ENCODE peak calls at places on chromosomes 12 and 14, in seven cellular contexts. R is tibial nerve, Z is spleen, F is lower leg skin, I is suprapubic skin, D is ovary, J is prostate gland. U is an unnamed sample.

GRCh38 chr12:1611775-1612174 is 17.3 kb upstream of the WNT5B start:
- DNase-seq in I (no peak), F (no peak), J (no peak), Z (no peak), D (no peak), R (no peak), U (no peak)

GRCh38 chr14:31229638-31230229 is 22.1 kb upstream of the HECTD1 start:
- DNase-seq in D (peak; percentile 52), R (peak; percentile 60), I (peak; percentile 86), J (peak; percentile 89), F (peak; percentile 88), Z (no peak), U (peak; percentile 96)

GRCh38 chr12:116497051-116497529 is 62.1 kb upstream of the MAP1LC3B2 start:
- DNase-seq in R (no peak), I (peak; percentile 70), D (no peak), F (peak; percentile 88), J (peak; percentile 48), Z (no peak), U (no peak)

GRCh38 chr14:65095633-65096205 is 6.6 kb downstream of the MAX start:
- DNase-seq in D (peak; percentile 60), F (no peak), I (no peak), R (peak; percentile 45), J (peak; percentile 88), Z (no peak), U (peak; percentile 48)

GRCh38 chr14:67483599-67484270 is 4.8 kb downstream of the TMEM229B start:
- DNase-seq in I (no peak), R (no peak), F (no peak), J (no peak), Z (no peak), D (no peak), U (no peak)

GRCh38 chr12:95908573-95908972 is 33.8 kb downstream of the CCDC38 start:
- DNase-seq in Z (no peak), J (no peak), I (no peak), F (no peak), R (no peak), D (no peak), U (no peak)

GRCh38 chr12:127711108-127711507 is 555.9 kb upstream of the TMEM132C start:
- DNase-seq in F (no peak), Z (no peak), R (no peak), I (no peak), J (no peak), D (no peak), U (no peak)

GRCh38 chr14:89851031-89851430 is 103.5 kb downstream of the EFCAB11 start:
- DNase-seq in I (no peak), Z (no peak), D (no peak), J (no peak), F (no peak), R (no peak), U (no peak)

GRCh38 chr12:56158926-56159461 is 835 bp downstream of the MYL6 start:
- DNase-seq in Z (peak; percentile 86), J (peak; percentile 88), D (peak; percentile 77), R (peak; percentile 62), F (peak; percentile 97), I (peak; percentile 92), U (peak; percentile 80)

GRCh38 chr12:90084018-90084417 is 375.4 kb upstream of the ATP2B1 start:
- DNase-seq in R (no peak), Z (no peak), J (no peak), I (no peak), F (no peak), D (no peak), U (peak; percentile 20)

GRCh38 chr12:113568021-113568420 is 96.3 kb upstream of the LHX5 start:
- DNase-seq in Z (no peak), I (no peak), J (no peak), R (no peak), D (no peak), F (no peak), U (no peak)

GRCh38 chr12:69240625-69240984 is 1.2 kb downstream of the CPSF6 start:
- DNase-seq in J (no peak), F (no peak), D (no peak), R (no peak), I (no peak), Z (no peak), U (peak; percentile 69)

DNA sequence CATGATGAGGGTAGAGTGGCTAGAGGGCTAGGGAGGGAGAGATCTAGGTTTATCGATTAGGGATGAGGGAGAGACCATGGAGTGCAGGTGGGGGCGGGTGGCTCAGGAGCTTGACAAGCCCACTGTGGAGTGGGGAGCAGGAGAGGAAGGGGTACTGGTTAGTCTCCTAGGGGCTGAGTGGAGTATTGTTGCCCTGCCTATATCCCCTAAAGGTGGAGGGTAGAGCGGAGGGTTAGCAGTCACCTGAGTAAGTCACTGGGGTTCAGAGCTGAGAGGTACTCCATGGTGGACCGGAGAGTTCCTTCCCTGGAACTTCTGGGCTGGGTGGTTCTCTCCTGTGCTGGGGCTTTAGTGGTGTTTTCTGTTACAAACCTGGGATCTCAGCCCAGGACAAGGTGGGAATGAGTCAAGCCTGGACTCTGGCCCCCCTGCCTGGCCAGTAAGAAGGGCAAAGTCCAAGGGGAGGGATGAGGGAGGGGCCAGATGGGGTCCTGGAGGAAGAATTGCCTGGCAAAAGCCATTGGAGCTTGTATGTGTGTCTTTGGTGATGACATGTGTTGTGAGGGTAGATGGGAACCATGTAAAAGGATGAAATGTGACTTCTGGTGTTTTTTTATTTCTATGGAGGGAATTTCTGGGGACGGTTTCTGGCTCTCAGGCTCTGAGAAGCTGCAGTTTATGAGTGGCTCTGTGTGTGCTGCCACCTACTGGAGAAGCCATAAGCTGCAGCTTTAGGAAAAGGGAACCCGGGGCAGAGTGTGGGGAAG is at the start of gene CIDEB:
- DNase-seq in F (no peak), J (peak; percentile 28), R (no peak), I (no peak), D (peak; percentile 67), Z (peak; percentile 86), U (peak; percentile 60)
- TF ChIP-seq POLR2A in F (no peak), J (no peak), R (no peak), I (no peak), D (no peak), Z (no peak), U (no peak)

GRCh38 chr14:76151398-76152332 is at the start of gene GPATCH2L:
- DNase-seq in J (peak; percentile 87), D (peak; percentile 97), R (peak; percentile 93), Z (peak; percentile 98), I (peak; percentile 98), F (peak; percentile 99), U (peak; percentile 93)
- TF ChIP-seq POLR2A in J (peak; percentile 66), D (peak; percentile 62), R (peak; percentile 44), Z (peak; percentile 49), I (peak; percentile 79), F (no peak), U (peak; percentile 82)

DNA sequence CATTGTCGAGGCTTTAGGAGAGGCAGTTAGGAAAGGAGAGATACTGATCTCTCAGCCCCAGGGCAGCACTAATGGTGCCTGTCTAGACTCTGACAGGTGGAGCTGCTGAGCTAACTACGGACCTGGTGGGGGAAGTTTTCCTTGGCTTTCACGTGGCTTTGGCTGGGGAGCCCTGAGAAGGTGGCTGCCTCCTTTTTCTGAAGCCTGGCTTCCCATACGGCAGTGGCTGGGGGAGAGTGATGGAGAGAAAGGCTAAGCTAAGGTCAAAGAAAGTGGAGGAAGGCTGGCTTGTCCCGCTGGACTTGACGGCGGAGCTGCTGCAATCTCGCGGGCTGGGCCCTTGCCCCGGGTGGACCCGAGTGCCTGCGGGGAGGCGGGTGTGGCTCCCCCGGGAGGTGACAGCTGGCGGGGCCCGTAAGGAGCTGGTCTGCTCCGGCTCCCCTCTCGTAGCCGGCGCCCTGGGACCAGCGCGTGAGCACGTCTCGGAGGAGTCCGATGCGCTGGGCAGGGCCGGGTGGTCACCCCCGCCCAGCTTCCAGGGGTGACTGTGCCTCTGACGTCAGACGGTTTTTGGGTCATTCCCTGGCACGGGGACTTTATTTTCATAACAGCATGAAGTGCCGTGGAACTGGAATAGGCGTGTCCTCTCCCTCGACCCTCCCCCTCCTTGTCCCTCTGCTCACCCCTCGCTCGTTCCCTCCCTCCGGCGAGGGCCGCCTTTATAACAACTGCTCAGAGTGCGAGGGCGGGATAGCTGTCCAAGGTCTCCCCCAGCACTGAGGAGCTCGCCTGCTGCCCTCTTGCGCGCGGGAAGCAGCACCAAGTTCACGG is at the start of gene GPRC5A:
- DNase-seq in Z (peak; percentile 79), J (peak; percentile 81), D (peak; percentile 95), F (peak; percentile 97), R (peak; percentile 57), I (peak; percentile 95), U (peak; percentile 59)
- TF ChIP-seq POLR2A in Z (no peak), J (peak; percentile 82), D (peak; percentile 93), F (no peak), R (peak; percentile 42), I (peak; percentile 85), U (no peak)

DNA sequence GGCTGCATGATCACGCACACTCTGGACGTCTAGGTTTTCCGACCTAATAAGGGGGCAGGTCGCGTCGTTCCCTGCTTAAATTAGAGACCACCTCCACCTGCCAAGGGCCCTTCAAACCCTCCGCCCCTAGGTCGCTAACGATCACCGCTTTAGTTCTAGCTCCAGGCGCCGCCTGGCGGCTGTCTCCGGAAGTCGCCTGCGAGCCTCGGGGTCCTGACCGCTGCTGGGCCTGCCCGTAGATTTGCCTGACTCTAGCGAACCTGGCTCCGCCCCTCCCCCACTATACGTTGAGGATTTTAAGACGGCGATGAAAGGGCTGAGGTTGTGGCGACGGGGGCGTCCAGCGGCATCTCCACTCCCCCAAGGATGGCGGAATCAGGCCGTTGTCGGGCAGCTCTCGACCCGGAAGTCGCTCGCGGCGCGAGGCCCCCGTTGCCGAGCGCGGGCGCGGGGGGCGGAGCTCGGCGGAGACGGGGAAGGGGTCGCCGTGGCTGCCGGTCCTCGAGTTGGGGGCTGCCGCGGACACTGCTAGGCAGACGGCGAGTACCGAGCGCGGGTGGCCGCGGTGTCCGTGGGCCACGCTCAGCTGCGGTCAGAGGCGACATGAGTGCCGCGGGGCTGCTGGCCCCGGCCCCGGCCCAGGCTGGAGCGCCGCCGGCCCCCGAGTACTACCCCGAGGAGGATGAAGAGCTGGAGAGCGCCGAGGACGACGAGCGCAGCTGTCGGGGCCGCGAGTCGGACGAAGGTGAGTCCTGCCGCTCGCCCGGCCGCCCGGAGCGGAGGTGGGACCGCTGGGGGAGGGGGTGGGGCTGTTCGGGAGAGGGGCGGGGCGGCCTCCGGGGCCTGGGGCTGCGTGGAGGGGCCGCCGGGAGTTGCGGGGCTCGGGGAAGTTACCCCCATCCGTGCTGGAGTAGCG is at the start of gene SUDS3:
- DNase-seq in F (peak; percentile 99), R (peak; percentile 94), J (peak; percentile 89), D (peak; percentile 97), I (peak; percentile 96), Z (peak; percentile 98), U (peak; percentile 88)
- TF ChIP-seq POLR2A in F (no peak), R (no peak), J (peak; percentile 49), D (peak; percentile 50), I (peak; percentile 38), Z (no peak), U (peak; percentile 68)

U was measured in erythroblast.